ENCODE peak calls at places on chromosome 13, in four cellular contexts. One of them, this sample, is unnamed.

GRCh38 chr13:46831588-46832194 is 34.7 kb upstream of the ESD start:
- DNase-seq in heart right ventricle: no peak
- DNase-seq in CD4-positive, CD25-positive, alpha-beta regulatory T cell: peak
- DNase-seq in left ventricle myocardium inferior: no peak
- DNase-seq in this sample: no peak

GRCh38 chr13:39781381-39781780 is 125.9 kb downstream of the COG6 start:
- DNase-seq in heart right ventricle: no peak
- DNase-seq in CD4-positive, CD25-positive, alpha-beta regulatory T cell: no peak
- DNase-seq in left ventricle myocardium inferior: no peak
- DNase-seq in this sample: no peak

GRCh38 chr13:35860661-35861060 is 270.5 kb downstream of the DCLK1 start:
- DNase-seq in CD4-positive, CD25-positive, alpha-beta regulatory T cell: no peak
- DNase-seq in heart right ventricle: no peak
- DNase-seq in left ventricle myocardium inferior: no peak
- DNase-seq in this sample: no peak

GRCh38 chr13:77330009-77330471 is 3.1 kb upstream of the MYCBP2 start:
- DNase-seq in left ventricle myocardium inferior: no peak
- DNase-seq in heart right ventricle: no peak
- DNase-seq in CD4-positive, CD25-positive, alpha-beta regulatory T cell: no peak
- DNase-seq in this sample: no peak

GRCh38 chr13:97341135-97341534 is 92.8 kb upstream of the RAP2A start:
- DNase-seq in heart right ventricle: no peak
- DNase-seq in CD4-positive, CD25-positive, alpha-beta regulatory T cell: no peak
- DNase-seq in left ventricle myocardium inferior: no peak
- DNase-seq in this sample: no peak

GRCh38 chr13:33375421-33375820 is 89.9 kb upstream of the STARD13 start:
- DNase-seq in heart right ventricle: no peak
- DNase-seq in left ventricle myocardium inferior: no peak
- DNase-seq in CD4-positive, CD25-positive, alpha-beta regulatory T cell: no peak
- DNase-seq in this sample: no peak

GRCh38 chr13:30486230-30487074 is 20.7 kb upstream of the HMGB1 start:
- DNase-seq in CD4-positive, CD25-positive, alpha-beta regulatory T cell: no peak
- DNase-seq in left ventricle myocardium inferior: no peak
- DNase-seq in heart right ventricle: no peak
- DNase-seq in this sample: no peak

GRCh38 chr13:103288114-103288513 is 221.9 kb upstream of the SLC10A2 start:
- DNase-seq in heart right ventricle: no peak
- DNase-seq in CD4-positive, CD25-positive, alpha-beta regulatory T cell: no peak
- DNase-seq in left ventricle myocardium inferior: no peak
- DNase-seq in this sample: no peak

GRCh38 chr13:104773775-104774174 is 1707.6 kb upstream of the SLC10A2 start:
- DNase-seq in left ventricle myocardium inferior: no peak
- DNase-seq in CD4-positive, CD25-positive, alpha-beta regulatory T cell: peak
- DNase-seq in heart right ventricle: no peak
- DNase-seq in this sample: no peak

GRCh38 chr13:100542546-100543156 is 45.9 kb downstream of the GGACT start:
- DNase-seq in heart right ventricle: no peak
- DNase-seq in CD4-positive, CD25-positive, alpha-beta regulatory T cell: peak
- DNase-seq in left ventricle myocardium inferior: no peak
- DNase-seq in this sample: no peak

GRCh38 chr13:110137677-110138008 is 169.3 kb downstream of the COL4A1 start:
- DNase-seq in heart right ventricle: peak
- DNase-seq in left ventricle myocardium inferior: peak
- DNase-seq in CD4-positive, CD25-positive, alpha-beta regulatory T cell: peak
- DNase-seq in this sample: no peak

GRCh38 chr13:59086147-59086546 is 1077.6 kb downstream of the DIAPH3 start:
- DNase-seq in left ventricle myocardium inferior: no peak
- DNase-seq in CD4-positive, CD25-positive, alpha-beta regulatory T cell: no peak
- DNase-seq in heart right ventricle: no peak
- DNase-seq in this sample: no peak

GRCh38 chr13:67049744-67050143 is 180.4 kb downstream of the PCDH9 start:
- DNase-seq in CD4-positive, CD25-positive, alpha-beta regulatory T cell: no peak
- DNase-seq in heart right ventricle: no peak
- DNase-seq in left ventricle myocardium inferior: no peak
- DNase-seq in this sample: no peak

GRCh38 chr13:63190742-63191141 is 1775.1 kb upstream of the PCDH20 start:
- DNase-seq in heart right ventricle: no peak
- DNase-seq in CD4-positive, CD25-positive, alpha-beta regulatory T cell: no peak
- DNase-seq in left ventricle myocardium inferior: no peak
- DNase-seq in this sample: no peak

GRCh38 chr13:43113603-43114002 is 90.2 kb downstream of the DNAJC15 start:
- DNase-seq in left ventricle myocardium inferior: no peak
- DNase-seq in heart right ventricle: no peak
- DNase-seq in CD4-positive, CD25-positive, alpha-beta regulatory T cell: no peak
- DNase-seq in this sample: no peak

GRCh38 chr13:31786011-31786410 is 46.7 kb downstream of the RXFP2 start:
- DNase-seq in CD4-positive, CD25-positive, alpha-beta regulatory T cell: no peak
- DNase-seq in heart right ventricle: no peak
- DNase-seq in left ventricle myocardium inferior: no peak
- DNase-seq in this sample: no peak

GRCh38 chr13:39273953-39274352 is 235.7 kb downstream of the NHLRC3 start:
- DNase-seq in heart right ventricle: no peak
- DNase-seq in left ventricle myocardium inferior: no peak
- DNase-seq in CD4-positive, CD25-positive, alpha-beta regulatory T cell: no peak
- DNase-seq in this sample: no peak

GRCh38 chr13:93959796-93960533 is 519.5 kb downstream of the DCT start:
- DNase-seq in heart right ventricle: no peak
- DNase-seq in left ventricle myocardium inferior: no peak
- DNase-seq in CD4-positive, CD25-positive, alpha-beta regulatory T cell: no peak
- DNase-seq in this sample: no peak

GRCh38 chr13:50796463-50796862 is 47.0 kb downstream of the DLEU7 start:
- DNase-seq in CD4-positive, CD25-positive, alpha-beta regulatory T cell: no peak
- DNase-seq in heart right ventricle: no peak
- DNase-seq in left ventricle myocardium inferior: no peak
- DNase-seq in this sample: no peak

GRCh38 chr13:45393941-45394570 is 24.1 kb downstream of the SLC25A30 start:
- DNase-seq in heart right ventricle: no peak
- DNase-seq in left ventricle myocardium inferior: no peak
- DNase-seq in CD4-positive, CD25-positive, alpha-beta regulatory T cell: peak
- DNase-seq in this sample: no peak

GRCh38 chr13:21673592-21674270 is 2.9 kb downstream of the FGF9 start:
- DNase-seq in left ventricle myocardium inferior: peak
- DNase-seq in heart right ventricle: peak
- DNase-seq in CD4-positive, CD25-positive, alpha-beta regulatory T cell: peak
- DNase-seq in this sample: no peak

GRCh38 chr13:82962422-82962821 is 919.9 kb downstream of the SLITRK1 start:
- DNase-seq in CD4-positive, CD25-positive, alpha-beta regulatory T cell: no peak
- DNase-seq in heart right ventricle: no peak
- DNase-seq in left ventricle myocardium inferior: no peak
- DNase-seq in this sample: no peak

GRCh38 chr13:68056816-68057710 is 826.9 kb upstream of the PCDH9 start:
- DNase-seq in left ventricle myocardium inferior: no peak
- DNase-seq in heart right ventricle: no peak
- DNase-seq in CD4-positive, CD25-positive, alpha-beta regulatory T cell: no peak
- DNase-seq in this sample: no peak

GRCh38 chr13:64529874-64530485 is 2700.2 kb downstream of the PCDH9 start:
- DNase-seq in left ventricle myocardium inferior: no peak
- DNase-seq in heart right ventricle: no peak
- DNase-seq in CD4-positive, CD25-positive, alpha-beta regulatory T cell: peak
- DNase-seq in this sample: no peak

GRCh38 chr13:46643165-46643777 is 90.3 kb downstream of the LRCH1 start:
- DNase-seq in left ventricle myocardium inferior: no peak
- DNase-seq in heart right ventricle: no peak
- DNase-seq in CD4-positive, CD25-positive, alpha-beta regulatory T cell: no peak
- DNase-seq in this sample: no peak

GRCh38 chr13:75318138-75318833 is 163.7 kb downstream of the TBC1D4 start:
- DNase-seq in CD4-positive, CD25-positive, alpha-beta regulatory T cell: peak
- DNase-seq in heart right ventricle: no peak
- DNase-seq in left ventricle myocardium inferior: no peak
- DNase-seq in this sample: no peak

GRCh38 chr13:37966266-37966665 is 96.7 kb upstream of the TRPC4 start:
- DNase-seq in heart right ventricle: no peak
- DNase-seq in left ventricle myocardium inferior: no peak
- DNase-seq in CD4-positive, CD25-positive, alpha-beta regulatory T cell: no peak
- DNase-seq in this sample: no peak

GRCh38 chr13:109096101-109096500 is 466.7 kb downstream of the MYO16 start:
- DNase-seq in heart right ventricle: no peak
- DNase-seq in CD4-positive, CD25-positive, alpha-beta regulatory T cell: no peak
- DNase-seq in left ventricle myocardium inferior: no peak
- DNase-seq in this sample: no peak

GRCh38 chr13:95326695-95327094 is 25.4 kb upstream of the ABCC4 start:
- DNase-seq in heart right ventricle: no peak
- DNase-seq in left ventricle myocardium inferior: no peak
- DNase-seq in CD4-positive, CD25-positive, alpha-beta regulatory T cell: no peak
- DNase-seq in this sample: no peak

GRCh38 chr13:51801631-51802099 is 2.3 kb downstream of the DHRS12 start:
- DNase-seq in CD4-positive, CD25-positive, alpha-beta regulatory T cell: no peak
- DNase-seq in left ventricle myocardium inferior: peak
- DNase-seq in heart right ventricle: peak
- DNase-seq in this sample: peak

GRCh38 chr13:107365466-107366215 is 797.7 kb upstream of the ARGLU1 start:
- DNase-seq in left ventricle myocardium inferior: no peak
- DNase-seq in CD4-positive, CD25-positive, alpha-beta regulatory T cell: no peak
- DNase-seq in heart right ventricle: no peak
- DNase-seq in this sample: no peak

GRCh38 chr13:43879323-43880181 is at the start of the genes CCDC122 and LACC1:
- DNase-seq in heart right ventricle: peak
- DNase-seq in left ventricle myocardium inferior: peak
- DNase-seq in CD4-positive, CD25-positive, alpha-beta regulatory T cell: peak
- DNase-seq in this sample: peak

GRCh38 chr13:80048802-80049201 is 292.1 kb downstream of the SPRY2 start:
- DNase-seq in heart right ventricle: peak
- DNase-seq in CD4-positive, CD25-positive, alpha-beta regulatory T cell: peak
- DNase-seq in left ventricle myocardium inferior: peak
- DNase-seq in this sample: peak

GRCh38 chr13:109145631-109146030 is 516.2 kb downstream of the MYO16 start:
- DNase-seq in heart right ventricle: no peak
- DNase-seq in CD4-positive, CD25-positive, alpha-beta regulatory T cell: peak
- DNase-seq in left ventricle myocardium inferior: no peak
- DNase-seq in this sample: no peak

GRCh38 chr13:109157275-109157674 is 527.9 kb downstream of the MYO16 start:
- DNase-seq in CD4-positive, CD25-positive, alpha-beta regulatory T cell: no peak
- DNase-seq in left ventricle myocardium inferior: no peak
- DNase-seq in heart right ventricle: no peak
- DNase-seq in this sample: no peak

GRCh38 chr13:99495478-99496321 is 5.6 kb upstream of the TM9SF2 start:
- DNase-seq in left ventricle myocardium inferior: no peak
- DNase-seq in CD4-positive, CD25-positive, alpha-beta regulatory T cell: no peak
- DNase-seq in heart right ventricle: no peak
- DNase-seq in this sample: no peak
- H3K27ac ChIP-seq in left ventricle myocardium inferior: peak
- H3K27ac ChIP-seq in CD4-positive, CD25-positive, alpha-beta regulatory T cell: peak
- H3K27ac ChIP-seq in heart right ventricle: peak
- H3K27ac ChIP-seq in this sample: peak

DNA sequence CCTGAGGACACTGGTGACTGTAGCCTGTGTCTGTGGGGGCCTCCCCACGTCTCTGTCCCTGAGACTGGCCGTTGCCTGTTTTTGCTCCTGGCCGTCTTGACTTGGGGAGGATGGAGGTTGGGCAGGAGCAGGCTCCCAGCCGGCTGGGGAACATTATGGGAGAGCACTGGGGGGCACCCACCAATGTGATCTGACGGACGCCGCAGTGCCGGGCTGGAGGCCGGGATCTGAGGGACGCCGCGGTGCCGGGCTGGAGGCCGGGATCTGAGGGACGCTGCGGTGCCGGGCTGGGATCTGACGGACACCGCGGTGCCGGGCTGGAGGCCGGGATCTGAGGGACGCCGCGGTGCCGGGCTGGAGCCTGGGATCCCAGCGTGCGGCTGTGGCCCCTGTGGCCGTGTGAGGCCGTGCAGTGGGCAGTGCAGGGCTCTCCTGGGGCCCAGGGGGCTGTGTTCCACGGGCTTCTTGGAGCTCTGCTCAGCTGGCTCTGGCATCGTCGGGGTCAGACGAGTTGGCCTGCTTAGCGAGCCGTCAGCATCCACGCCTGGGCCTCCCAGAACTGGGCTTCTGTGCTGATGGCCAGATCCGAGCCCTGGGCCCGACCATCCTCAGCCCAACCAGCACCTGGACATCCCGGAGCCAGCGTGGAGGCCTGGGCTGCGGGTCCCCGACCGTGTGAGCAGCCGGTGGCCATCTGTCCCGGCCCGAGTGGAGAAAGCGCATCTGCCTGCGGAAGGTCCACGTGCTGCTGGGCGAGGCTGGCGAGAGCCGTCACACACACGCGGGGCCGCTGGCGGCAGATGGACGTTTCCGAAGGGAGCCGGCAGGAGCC is 45.8 kb downstream of the GAS6 start:
- DNase-seq in CD4-positive, CD25-positive, alpha-beta regulatory T cell: no peak
- DNase-seq in heart right ventricle: no peak
- DNase-seq in left ventricle myocardium inferior: no peak
- DNase-seq in this sample: peak
- H3K27ac ChIP-seq in CD4-positive, CD25-positive, alpha-beta regulatory T cell: no peak
- H3K27ac ChIP-seq in heart right ventricle: peak
- H3K27ac ChIP-seq in left ventricle myocardium inferior: peak
- H3K27ac ChIP-seq in this sample: peak

DNA sequence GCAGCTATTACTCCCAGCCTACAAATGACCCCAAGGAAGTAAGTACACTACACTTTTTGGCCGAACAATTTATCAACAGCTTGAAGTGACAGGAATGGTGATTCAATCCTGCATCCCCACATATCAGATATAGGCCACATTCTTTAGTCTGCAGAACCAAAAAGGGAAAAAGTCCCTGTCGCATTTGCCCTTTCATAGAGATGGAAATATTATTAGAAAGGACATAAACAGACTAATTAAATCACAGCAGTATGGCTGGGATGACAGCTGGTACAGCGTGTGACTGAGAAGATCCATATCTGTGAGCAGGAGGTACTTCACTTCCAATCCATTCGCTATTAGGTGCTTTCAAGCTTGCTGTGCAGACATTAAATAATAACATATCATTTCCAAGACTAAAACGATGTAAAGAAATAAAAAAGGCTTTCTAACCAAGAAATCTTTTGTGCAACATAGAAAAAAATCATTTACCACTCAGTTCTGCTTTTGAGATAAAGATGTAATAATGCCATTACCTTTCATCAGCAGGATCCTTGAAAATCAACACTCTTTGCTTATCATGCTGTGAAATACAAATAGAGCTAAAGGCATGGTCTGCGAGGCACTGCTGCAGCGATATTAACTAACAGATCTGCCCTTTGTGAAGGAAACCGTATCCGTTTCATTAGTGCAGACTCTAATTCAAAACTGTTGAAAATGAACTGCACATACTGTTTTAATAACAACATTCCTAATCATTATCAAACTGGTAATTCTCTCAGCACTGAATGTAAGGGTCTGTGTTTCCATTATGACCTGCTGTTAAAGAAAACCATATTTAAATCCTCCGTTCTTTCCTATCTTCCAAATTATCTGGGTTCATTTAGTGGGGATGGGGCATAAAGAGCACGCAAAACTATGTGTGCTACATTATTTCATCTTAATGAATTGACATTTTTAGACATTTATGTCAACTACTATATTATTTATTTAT is 245.6 kb downstream of the DACH1 start:
- DNase-seq in heart right ventricle: no peak
- DNase-seq in left ventricle myocardium inferior: no peak
- DNase-seq in CD4-positive, CD25-positive, alpha-beta regulatory T cell: no peak
- DNase-seq in this sample: no peak
- H3K27ac ChIP-seq in heart right ventricle: no peak
- H3K27ac ChIP-seq in left ventricle myocardium inferior: no peak
- H3K27ac ChIP-seq in CD4-positive, CD25-positive, alpha-beta regulatory T cell: no peak
- H3K27ac ChIP-seq in this sample: no peak

GRCh38 chr13:26498524-26499208 is 58.8 kb upstream of the WASF3 start:
- DNase-seq in heart right ventricle: no peak
- DNase-seq in left ventricle myocardium inferior: no peak
- DNase-seq in CD4-positive, CD25-positive, alpha-beta regulatory T cell: no peak
- DNase-seq in this sample: no peak
- H3K27ac ChIP-seq in heart right ventricle: peak
- H3K27ac ChIP-seq in left ventricle myocardium inferior: peak
- H3K27ac ChIP-seq in CD4-positive, CD25-positive, alpha-beta regulatory T cell: no peak
- H3K27ac ChIP-seq in this sample: no peak

This sample was measured in aorta.